ENCODE peak calls at places on chromosomes 12 and 14, in five cellular contexts. O, F, S, E and V are unnamed samples.

GRCh38 chr14:75926431-75926830 is 55.4 kb downstream of the TGFB3 start:
- DNase-seq in F (no peak), O (no peak), E (no peak), S (no peak), V (no peak)

GRCh38 chr14:87260460-87260859 is 732.5 kb downstream of the GALC start:
- DNase-seq in S (no peak), E (no peak), O (no peak), F (no peak), V (no peak)

GRCh38 chr14:73059326-73059725 is 992 bp downstream of the RBM25 start:
- DNase-seq in F (peak; percentile 20), E (no peak), S (peak; percentile 44), O (peak; percentile 30), V (no peak)

GRCh38 chr12:32074432-32074831 is 32.2 kb upstream of the BICD1 start:
- DNase-seq in O (no peak), E (no peak), S (no peak), F (no peak), V (no peak)

GRCh38 chr12:11581179-11581755 is 68.2 kb upstream of the ETV6 start:
- DNase-seq in F (peak; percentile 38), O (peak; percentile 77), E (no peak), S (peak; percentile 71), V (peak; percentile 61)

GRCh38 chr12:119843100-119843499 is 34.0 kb downstream of the CIT start:
- DNase-seq in F (no peak), S (peak; percentile 64), E (no peak), O (no peak), V (no peak)

GRCh38 chr12:123050913-123051312 is 70.4 kb downstream of the ARL6IP4 start:
- DNase-seq in E (no peak), O (no peak), F (no peak), S (no peak), V (no peak)

GRCh38 chr14:89408907-89409675 is 7.9 kb downstream of the FOXN3 start:
- DNase-seq in S (no peak), E (no peak), O (no peak), F (no peak), V (no peak)

GRCh38 chr12:46454981-46455380 is 82.4 kb upstream of the SLC38A2 start:
- DNase-seq in F (no peak), S (no peak), E (no peak), O (no peak), V (no peak)

GRCh38 chr12:6200266-6201198 is at the start of gene CD9:
- DNase-seq in O (peak; percentile 78), E (peak; percentile 79), S (no peak), F (peak; percentile 52), V (no peak)

GRCh38 chr12:9745191-9745590 is 12.3 kb upstream of the CLECL1 start:
- DNase-seq in O (no peak), F (no peak), E (no peak), S (no peak), V (no peak)

GRCh38 chr14:36820111-36820709 is 158.6 kb downstream of the PAX9 start:
- DNase-seq in O (peak; percentile 3), F (no peak), S (no peak), E (no peak), V (no peak)

GRCh38 chr14:37230551-37231194 is 32.9 kb downstream of the MIPOL1 start:
- DNase-seq in S (peak; percentile 57), O (peak; percentile 70), F (peak; percentile 21), E (no peak), V (peak; percentile 10)

GRCh38 chr12:75452675-75453330 is 27.8 kb upstream of the GLIPR1 start:
- DNase-seq in F (no peak), S (peak; percentile 78), O (peak; percentile 27), E (no peak), V (no peak)

GRCh38 chr12:27460471-27460978 is 14.0 kb downstream of the SMCO2 start:
- DNase-seq in O (peak; percentile 39), F (no peak), S (peak; percentile 56), E (no peak), V (no peak)

GRCh38 chr12:57592551-57593165 is 1.7 kb downstream of the PIP4K2C start:
- DNase-seq in O (no peak), S (peak; percentile 53), F (no peak), E (no peak), V (no peak)

GRCh38 chr12:6817056-6817455 is 4.6 kb upstream of the GPR162 start:
- DNase-seq in E (no peak), F (no peak), O (no peak), S (no peak), V (no peak)

GRCh38 chr14:102063092-102063807 is 23.6 kb downstream of the HSP90AA1 start:
- DNase-seq in O (peak; percentile 89), F (peak; percentile 71), S (peak; percentile 85), E (peak; percentile 91), V (peak; percentile 74)

GRCh38 chr12:89250648-89251047 is 101.7 kb downstream of the DUSP6 start:
- DNase-seq in E (no peak), O (no peak), F (no peak), S (no peak), V (no peak)

GRCh38 chr14:52318829-52319604 is 4.9 kb downstream of the PTGER2 start:
- DNase-seq in S (peak; percentile 41), F (no peak), O (no peak), E (no peak), V (no peak)

GRCh38 chr12:125525879-125526278 is 460.6 kb downstream of the AACS start:
- DNase-seq in O (no peak), F (no peak), S (no peak), E (no peak), V (no peak)
- TF ChIP-seq CTCF in O (no peak), F (no peak), S (no peak), E (no peak), V (no peak)

DNA sequence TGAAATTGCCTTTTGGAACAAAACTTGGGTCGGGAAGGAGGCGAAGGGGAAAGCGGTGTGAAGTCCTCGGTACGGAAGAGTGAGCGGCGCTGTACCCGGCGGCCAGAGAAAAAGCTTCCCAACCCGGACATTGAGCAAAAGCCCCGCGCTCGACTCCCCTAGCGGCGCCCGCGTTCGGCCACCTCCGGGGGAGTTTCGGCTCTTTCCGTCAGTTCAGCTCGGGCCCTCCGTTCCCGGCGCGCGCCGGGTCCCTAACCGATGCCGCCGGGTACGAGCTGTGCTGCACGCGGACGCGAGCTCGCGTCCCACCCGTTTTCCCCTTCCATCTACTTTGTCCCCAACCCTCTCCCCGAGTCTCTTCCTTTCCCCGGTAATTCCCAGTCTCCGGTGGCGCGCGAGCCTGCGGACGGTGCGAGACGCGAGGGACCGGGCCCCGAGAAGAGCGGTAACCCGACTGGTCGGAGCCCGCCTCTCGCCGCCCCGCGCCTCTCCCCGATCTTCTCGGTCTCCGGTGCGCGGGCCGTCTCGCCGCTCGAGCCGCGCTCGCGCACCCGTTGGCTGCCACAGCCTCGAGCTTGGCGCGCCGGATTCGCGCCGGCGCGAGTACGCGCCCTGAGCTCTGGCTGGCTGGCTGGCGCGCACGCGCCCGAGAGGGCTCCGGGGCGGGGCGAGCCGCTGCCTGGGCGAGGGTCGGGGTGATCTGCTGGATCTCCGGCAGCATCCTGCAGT is 446 bp upstream of the SPATS2 start:
- DNase-seq in S (peak; percentile 94), O (peak; percentile 97), E (peak; percentile 95), F (peak; percentile 95), V (peak; percentile 100)
- TF ChIP-seq CTCF in S (peak; percentile 22), O (no peak), E (peak; percentile 28), F (no peak), V (no peak)

DNA sequence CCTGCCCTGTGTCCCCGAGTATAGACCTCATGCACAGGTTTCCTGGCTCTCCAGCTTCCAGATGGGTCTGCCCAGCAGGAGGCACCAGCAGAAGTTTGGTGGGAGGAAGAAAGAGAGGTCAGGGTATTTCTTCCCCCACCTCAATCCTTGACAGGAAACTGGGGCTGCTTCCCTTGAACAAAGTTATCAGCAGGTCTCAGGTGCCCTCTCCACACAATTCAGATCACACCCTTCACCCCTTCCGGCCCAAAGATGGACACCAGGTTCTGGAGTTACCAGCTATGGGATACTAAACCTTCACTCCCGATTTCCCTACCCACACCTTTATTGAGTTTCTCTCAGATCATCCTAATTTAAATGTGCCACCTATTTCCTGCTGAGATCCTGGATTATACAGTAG is 1.2 kb downstream of the SART3 start:
- DNase-seq in S (no peak), F (no peak), E (no peak), O (no peak), V (peak; percentile 23)
- TF ChIP-seq CTCF in S (no peak), F (peak; percentile 14), E (no peak), O (no peak), V (no peak)

GRCh38 chr12:109944975-109945374 is 44.9 kb downstream of the TCHP start:
- DNase-seq in E (no peak), O (peak; percentile 23), F (no peak), S (peak; percentile 48), V (peak; percentile 60)
- TF ChIP-seq CTCF in E (no peak), O (no peak), F (no peak), S (no peak), V (no peak)

DNA sequence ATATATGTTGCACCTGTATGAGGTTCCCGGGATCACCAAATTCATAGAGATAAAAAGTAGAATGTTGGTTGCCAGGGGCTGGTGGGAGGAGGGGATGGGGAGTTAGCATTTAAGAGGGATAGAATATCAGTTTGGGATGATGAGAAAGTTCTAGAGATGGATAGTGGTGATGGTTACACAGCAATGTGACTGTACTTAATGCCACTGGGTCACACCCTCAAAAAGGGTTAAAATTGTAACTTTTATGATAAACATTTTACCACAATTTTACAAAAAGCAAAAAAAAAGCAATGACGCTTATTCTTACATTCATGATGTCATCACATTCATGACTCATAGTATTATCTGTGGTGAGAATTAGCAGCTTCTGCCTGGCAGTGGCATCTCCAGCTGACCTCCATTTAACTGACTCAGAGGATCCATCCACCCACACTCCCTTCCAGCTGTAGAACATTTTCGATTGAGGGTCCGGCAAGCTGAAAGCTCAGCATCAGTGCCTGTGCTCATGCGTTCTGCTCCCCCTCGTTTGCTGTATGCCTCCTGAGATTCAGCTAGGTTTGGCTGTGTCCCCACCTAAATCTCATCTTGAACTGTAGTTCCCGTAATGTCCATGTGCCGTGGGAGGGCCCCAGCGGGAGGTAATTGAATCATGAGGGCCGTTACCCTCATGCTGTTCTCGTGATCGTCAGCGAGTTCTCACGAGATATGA is 64.8 kb upstream of the TMEM260 start:
- DNase-seq in S (peak; percentile 35), E (no peak), F (no peak), O (peak; percentile 16), V (no peak)
- TF ChIP-seq CTCF in S (no peak), E (no peak), F (no peak), O (no peak), V (no peak)